ENCODE peak calls at places on chromosomes 5 and 9, in eight cellular contexts. One of them, this sample, is unnamed.

GRCh38 chr9:16671591-16672137 is 198.8 kb downstream of the BNC2 start:
- DNase-seq in GM03348: peak; percentile 33
- DNase-seq in GM12891: no peak
- DNase-seq in heart right ventricle: no peak
- DNase-seq in HFFc6: peak; percentile 68
- DNase-seq in caudate nucleus: no peak
- DNase-seq in activated T-helper 9 cell treated with anti-CD3 and anti-CD28 coated beads, Interleukin-2, amount 50 U/mL, for 16 hours: no peak
- DNase-seq in D721Med: no peak
- DNase-seq in this sample: no peak

GRCh38 chr5:119022017-119022745 is 33.8 kb upstream of the DTWD2 start:
- DNase-seq in GM03348: peak; percentile 62
- DNase-seq in GM12891: no peak
- DNase-seq in heart right ventricle: no peak
- DNase-seq in HFFc6: peak; percentile 20
- DNase-seq in caudate nucleus: no peak
- DNase-seq in activated T-helper 9 cell treated with anti-CD3 and anti-CD28 coated beads, Interleukin-2, amount 50 U/mL, for 16 hours: no peak
- DNase-seq in D721Med: no peak
- DNase-seq in this sample: no peak

GRCh38 chr5:140344683-140345423 is 1.6 kb downstream of the HBEGF start:
- DNase-seq in GM03348: no peak
- DNase-seq in GM12891: no peak
- DNase-seq in heart right ventricle: no peak
- DNase-seq in HFFc6: no peak
- DNase-seq in caudate nucleus: no peak
- DNase-seq in activated T-helper 9 cell treated with anti-CD3 and anti-CD28 coated beads, Interleukin-2, amount 50 U/mL, for 16 hours: no peak
- DNase-seq in D721Med: no peak
- DNase-seq in this sample: no peak

GRCh38 chr5:59328801-59329296 is 564.7 kb downstream of the PDE4D start:
- DNase-seq in GM03348: no peak
- DNase-seq in GM12891: no peak
- DNase-seq in heart right ventricle: peak; percentile 20
- DNase-seq in HFFc6: no peak
- DNase-seq in caudate nucleus: no peak
- DNase-seq in activated T-helper 9 cell treated with anti-CD3 and anti-CD28 coated beads, Interleukin-2, amount 50 U/mL, for 16 hours: no peak
- DNase-seq in D721Med: no peak
- DNase-seq in this sample: no peak

GRCh38 chr9:111412280-111412679 is 71.9 kb downstream of the ECPAS start:
- DNase-seq in GM03348: no peak
- DNase-seq in GM12891: no peak
- DNase-seq in heart right ventricle: no peak
- DNase-seq in HFFc6: no peak
- DNase-seq in caudate nucleus: peak; percentile 16
- DNase-seq in activated T-helper 9 cell treated with anti-CD3 and anti-CD28 coated beads, Interleukin-2, amount 50 U/mL, for 16 hours: no peak
- DNase-seq in D721Med: no peak
- DNase-seq in this sample: no peak

GRCh38 chr5:154713615-154714125 is 41.5 kb upstream of the LARP1 start:
- DNase-seq in GM03348: no peak
- DNase-seq in GM12891: no peak
- DNase-seq in heart right ventricle: no peak
- DNase-seq in HFFc6: no peak
- DNase-seq in caudate nucleus: no peak
- DNase-seq in activated T-helper 9 cell treated with anti-CD3 and anti-CD28 coated beads, Interleukin-2, amount 50 U/mL, for 16 hours: no peak
- DNase-seq in D721Med: no peak
- DNase-seq in this sample: no peak

GRCh38 chr9:95268681-95269080 is 48.8 kb downstream of the FANCC start:
- DNase-seq in GM03348: peak; percentile 16
- DNase-seq in GM12891: no peak
- DNase-seq in heart right ventricle: no peak
- DNase-seq in HFFc6: peak; percentile 8
- DNase-seq in caudate nucleus: peak; percentile 1
- DNase-seq in activated T-helper 9 cell treated with anti-CD3 and anti-CD28 coated beads, Interleukin-2, amount 50 U/mL, for 16 hours: no peak
- DNase-seq in D721Med: no peak
- DNase-seq in this sample: no peak

GRCh38 chr9:14531424-14532269 is 161.6 kb downstream of the ZDHHC21 start:
- DNase-seq in GM03348: no peak
- DNase-seq in GM12891: no peak
- DNase-seq in heart right ventricle: no peak
- DNase-seq in HFFc6: no peak
- DNase-seq in caudate nucleus: no peak
- DNase-seq in activated T-helper 9 cell treated with anti-CD3 and anti-CD28 coated beads, Interleukin-2, amount 50 U/mL, for 16 hours: no peak
- DNase-seq in D721Med: no peak
- DNase-seq in this sample: no peak

GRCh38 chr5:174094857-174095606 is 49.5 kb downstream of the NSG2 start:
- DNase-seq in GM03348: no peak
- DNase-seq in GM12891: no peak
- DNase-seq in heart right ventricle: no peak
- DNase-seq in HFFc6: no peak
- DNase-seq in caudate nucleus: no peak
- DNase-seq in activated T-helper 9 cell treated with anti-CD3 and anti-CD28 coated beads, Interleukin-2, amount 50 U/mL, for 16 hours: no peak
- DNase-seq in D721Med: no peak
- DNase-seq in this sample: no peak

GRCh38 chr5:135468541-135468940 is 16.4 kb upstream of the TIFAB start:
- DNase-seq in GM03348: no peak
- DNase-seq in GM12891: no peak
- DNase-seq in heart right ventricle: no peak
- DNase-seq in HFFc6: no peak
- DNase-seq in caudate nucleus: no peak
- DNase-seq in activated T-helper 9 cell treated with anti-CD3 and anti-CD28 coated beads, Interleukin-2, amount 50 U/mL, for 16 hours: no peak
- DNase-seq in D721Med: no peak
- DNase-seq in this sample: no peak

GRCh38 chr5:1202798-1203185 is 1.4 kb downstream of the SLC6A19 start:
- DNase-seq in GM03348: no peak
- DNase-seq in GM12891: no peak
- DNase-seq in heart right ventricle: no peak
- DNase-seq in HFFc6: no peak
- DNase-seq in caudate nucleus: no peak
- DNase-seq in activated T-helper 9 cell treated with anti-CD3 and anti-CD28 coated beads, Interleukin-2, amount 50 U/mL, for 16 hours: no peak
- DNase-seq in D721Med: no peak
- DNase-seq in this sample: no peak

GRCh38 chr9:137032893-137033292 is 1.0 kb upstream of the FUT7 start:
- DNase-seq in GM03348: no peak
- DNase-seq in GM12891: no peak
- DNase-seq in heart right ventricle: peak; percentile 69
- DNase-seq in HFFc6: no peak
- DNase-seq in caudate nucleus: no peak
- DNase-seq in activated T-helper 9 cell treated with anti-CD3 and anti-CD28 coated beads, Interleukin-2, amount 50 U/mL, for 16 hours: no peak
- DNase-seq in D721Med: no peak
- DNase-seq in this sample: no peak

GRCh38 chr9:23123048-23123632 is 676.5 kb downstream of the DMRTA1 start:
- DNase-seq in GM03348: peak; percentile 4
- DNase-seq in GM12891: no peak
- DNase-seq in heart right ventricle: no peak
- DNase-seq in HFFc6: peak; percentile 22
- DNase-seq in caudate nucleus: no peak
- DNase-seq in activated T-helper 9 cell treated with anti-CD3 and anti-CD28 coated beads, Interleukin-2, amount 50 U/mL, for 16 hours: no peak
- DNase-seq in D721Med: no peak
- DNase-seq in this sample: no peak

GRCh38 chr5:5289537-5289936 is 132.9 kb upstream of the ICE1 start:
- DNase-seq in GM03348: no peak
- DNase-seq in GM12891: no peak
- DNase-seq in heart right ventricle: no peak
- DNase-seq in HFFc6: no peak
- DNase-seq in caudate nucleus: no peak
- DNase-seq in activated T-helper 9 cell treated with anti-CD3 and anti-CD28 coated beads, Interleukin-2, amount 50 U/mL, for 16 hours: no peak
- DNase-seq in D721Med: no peak
- DNase-seq in this sample: no peak

GRCh38 chr5:14684757-14685156 is 20.2 kb downstream of the OTULIN start:
- DNase-seq in GM03348: no peak
- DNase-seq in GM12891: no peak
- DNase-seq in heart right ventricle: no peak
- DNase-seq in HFFc6: no peak
- DNase-seq in caudate nucleus: no peak
- DNase-seq in activated T-helper 9 cell treated with anti-CD3 and anti-CD28 coated beads, Interleukin-2, amount 50 U/mL, for 16 hours: no peak
- DNase-seq in D721Med: no peak
- DNase-seq in this sample: no peak

GRCh38 chr5:59608745-59609144 is 284.8 kb downstream of the PDE4D start:
- DNase-seq in GM03348: no peak
- DNase-seq in GM12891: no peak
- DNase-seq in heart right ventricle: no peak
- DNase-seq in HFFc6: peak; percentile 6
- DNase-seq in caudate nucleus: no peak
- DNase-seq in activated T-helper 9 cell treated with anti-CD3 and anti-CD28 coated beads, Interleukin-2, amount 50 U/mL, for 16 hours: no peak
- DNase-seq in D721Med: no peak
- DNase-seq in this sample: no peak

GRCh38 chr5:83179966-83180365 is 102.6 kb downstream of the XRCC4 start:
- DNase-seq in GM03348: peak; percentile 32
- DNase-seq in GM12891: no peak
- DNase-seq in heart right ventricle: no peak
- DNase-seq in HFFc6: peak; percentile 71
- DNase-seq in caudate nucleus: no peak
- DNase-seq in activated T-helper 9 cell treated with anti-CD3 and anti-CD28 coated beads, Interleukin-2, amount 50 U/mL, for 16 hours: no peak
- DNase-seq in D721Med: no peak
- DNase-seq in this sample: no peak

GRCh38 chr9:91813261-91813795 is 136.7 kb downstream of the ROR2 start:
- DNase-seq in GM03348: no peak
- DNase-seq in GM12891: no peak
- DNase-seq in heart right ventricle: no peak
- DNase-seq in HFFc6: no peak
- DNase-seq in caudate nucleus: no peak
- DNase-seq in activated T-helper 9 cell treated with anti-CD3 and anti-CD28 coated beads, Interleukin-2, amount 50 U/mL, for 16 hours: no peak
- DNase-seq in D721Med: no peak
- DNase-seq in this sample: no peak

GRCh38 chr5:145863005-145863404 is 9.8 kb downstream of the GRXCR2 start:
- DNase-seq in GM03348: no peak
- DNase-seq in GM12891: no peak
- DNase-seq in heart right ventricle: no peak
- DNase-seq in HFFc6: no peak
- DNase-seq in caudate nucleus: no peak
- DNase-seq in activated T-helper 9 cell treated with anti-CD3 and anti-CD28 coated beads, Interleukin-2, amount 50 U/mL, for 16 hours: no peak
- DNase-seq in D721Med: no peak
- DNase-seq in this sample: no peak

GRCh38 chr5:462051-462481 is 19.1 kb downstream of the EXOC3 start:
- DNase-seq in GM03348: no peak
- DNase-seq in GM12891: no peak
- DNase-seq in heart right ventricle: peak; percentile 3
- DNase-seq in HFFc6: no peak
- DNase-seq in caudate nucleus: no peak
- DNase-seq in activated T-helper 9 cell treated with anti-CD3 and anti-CD28 coated beads, Interleukin-2, amount 50 U/mL, for 16 hours: no peak
- DNase-seq in D721Med: no peak
- DNase-seq in this sample: no peak

GRCh38 chr5:3004361-3005080 is 253.0 kb upstream of the IRX2 start:
- DNase-seq in GM03348: no peak
- DNase-seq in GM12891: no peak
- DNase-seq in heart right ventricle: no peak
- DNase-seq in HFFc6: no peak
- DNase-seq in caudate nucleus: no peak
- DNase-seq in activated T-helper 9 cell treated with anti-CD3 and anti-CD28 coated beads, Interleukin-2, amount 50 U/mL, for 16 hours: no peak
- DNase-seq in D721Med: no peak
- DNase-seq in this sample: peak; percentile 84

GRCh38 chr5:143402464-143403356 is 776 bp downstream of the NR3C1 start:
- DNase-seq in GM03348: peak; percentile 51
- DNase-seq in GM12891: no peak
- DNase-seq in heart right ventricle: peak; percentile 73
- DNase-seq in HFFc6: peak; percentile 41
- DNase-seq in caudate nucleus: peak; percentile 70
- DNase-seq in activated T-helper 9 cell treated with anti-CD3 and anti-CD28 coated beads, Interleukin-2, amount 50 U/mL, for 16 hours: peak; percentile 37
- DNase-seq in D721Med: no peak
- DNase-seq in this sample: peak; percentile 93

GRCh38 chr5:157547909-157548512 is 27.6 kb downstream of the ADAM19 start:
- DNase-seq in GM03348: no peak
- DNase-seq in GM12891: no peak
- DNase-seq in heart right ventricle: no peak
- DNase-seq in HFFc6: no peak
- DNase-seq in caudate nucleus: no peak
- DNase-seq in activated T-helper 9 cell treated with anti-CD3 and anti-CD28 coated beads, Interleukin-2, amount 50 U/mL, for 16 hours: no peak
- DNase-seq in D721Med: no peak
- DNase-seq in this sample: no peak

GRCh38 chr5:163696270-163696887 is 191.0 kb downstream of the MAT2B start:
- DNase-seq in GM03348: peak; percentile 80
- DNase-seq in GM12891: no peak
- DNase-seq in heart right ventricle: no peak
- DNase-seq in HFFc6: peak; percentile 78
- DNase-seq in caudate nucleus: peak; percentile 16
- DNase-seq in activated T-helper 9 cell treated with anti-CD3 and anti-CD28 coated beads, Interleukin-2, amount 50 U/mL, for 16 hours: no peak
- DNase-seq in D721Med: peak; percentile 21
- DNase-seq in this sample: no peak

GRCh38 chr5:170617519-170618218 is 113.8 kb downstream of the KCNIP1 start:
- DNase-seq in GM03348: no peak
- DNase-seq in GM12891: no peak
- DNase-seq in heart right ventricle: no peak
- DNase-seq in HFFc6: no peak
- DNase-seq in caudate nucleus: no peak
- DNase-seq in activated T-helper 9 cell treated with anti-CD3 and anti-CD28 coated beads, Interleukin-2, amount 50 U/mL, for 16 hours: no peak
- DNase-seq in D721Med: no peak
- DNase-seq in this sample: no peak